ENCODE peak calls at places on chromosomes 13 and 19, in six cellular contexts. A is fibroblast of mammary gland, V is SK-N-SH, Y is Panc1, T is IMR-90, Q is GM13977. Z is an unnamed sample.

GRCh38 chr19:10206226-10206873 is 11.6 kb upstream of the DNMT1 start:
- DNase-seq in Y (no peak), V (no peak), T (peak), Q (no peak), A (peak), Z (no peak)

GRCh38 chr19:2775556-2776430 is 7.3 kb downstream of the SGTA start:
- DNase-seq in T (peak), V (no peak), Q (peak), A (peak), Y (no peak), Z (no peak)

GRCh38 chr13:58949646-58950045 is 1214.1 kb downstream of the DIAPH3 start:
- DNase-seq in Y (no peak), A (no peak), T (no peak), V (no peak), Q (no peak), Z (no peak)

GRCh38 chr19:40960062-40960685 is 30.9 kb upstream of the CYP2B6 start:
- DNase-seq in T (no peak), Q (no peak), Y (no peak), A (no peak), V (no peak), Z (no peak)

GRCh38 chr13:97880298-97880675 is 73.2 kb upstream of the IPO5 start:
- DNase-seq in Q (no peak), T (no peak), V (no peak), A (no peak), Y (no peak), Z (no peak)

GRCh38 chr13:43377955-43378354 is 354.6 kb downstream of the DNAJC15 start:
- DNase-seq in T (peak), Y (no peak), V (no peak), Q (no peak), A (peak), Z (no peak)

GRCh38 chr13:111975539-111976473 is 91.1 kb upstream of the SOX1 start:
- DNase-seq in T (no peak), Y (no peak), V (peak), Q (peak), A (no peak), Z (no peak)

GRCh38 chr13:94269557-94269956 is 209.9 kb downstream of the DCT start:
- DNase-seq in Q (no peak), T (no peak), A (no peak), Y (no peak), V (no peak), Z (no peak)

GRCh38 chr19:8005534-8006256 is at the start of gene ELAVL1:
- DNase-seq in A (peak), Y (no peak), V (peak), Q (peak), T (peak), Z (peak)

GRCh38 chr19:44891016-44891882 is at the start of gene TOMM40:
- DNase-seq in Y (no peak), A (no peak), Q (peak), T (peak), V (peak), Z (peak)

GRCh38 chr19:19343016-19343362 is 22.4 kb downstream of the MAU2 start:
- DNase-seq in Q (no peak), A (no peak), Y (no peak), V (no peak), T (no peak), Z (no peak)

GRCh38 chr13:44191504-44192171 is 182.0 kb upstream of the SERP2 start:
- DNase-seq in Q (peak), V (peak), Y (no peak), T (peak), A (peak), Z (no peak)

GRCh38 chr19:33627962-33628839 is 6.4 kb downstream of the CHST8 start:
- DNase-seq in A (no peak), T (no peak), Q (no peak), Y (no peak), V (no peak), Z (peak)

GRCh38 chr19:8304841-8305621 is 3.1 kb downstream of the CD320 start:
- DNase-seq in A (no peak), V (peak), Q (no peak), T (no peak), Y (no peak), Z (no peak)

GRCh38 chr19:52689804-52690394 is 44.9 kb downstream of the ZNF611 start:
- DNase-seq in Y (no peak), A (no peak), Q (no peak), V (peak), T (no peak), Z (peak)

GRCh38 chr13:47484564-47484963 is 516.5 kb downstream of the SUCLA2 start:
- DNase-seq in A (peak), Y (no peak), T (peak), Q (no peak), V (no peak), Z (no peak)

GRCh38 chr13:68176486-68176885 is 946.4 kb upstream of the PCDH9 start:
- DNase-seq in V (no peak), A (peak), T (peak), Q (no peak), Y (no peak), Z (no peak)

GRCh38 chr19:34480971-34481821 is at the start of gene WTIP:
- DNase-seq in V (peak), T (peak), Q (peak), Y (no peak), A (peak), Z (no peak)

GRCh38 chr19:51921949-51922348 is 5.3 kb upstream of the ZNF613 start:
- DNase-seq in V (no peak), T (no peak), Y (no peak), A (no peak), Q (no peak), Z (no peak)

GRCh38 chr13:33679658-33680012 is 138.3 kb upstream of the RFC3 start:
- DNase-seq in Y (no peak), A (no peak), Q (no peak), T (no peak), V (no peak), Z (no peak)

GRCh38 chr13:26529441-26529840 is 28.0 kb upstream of the WASF3 start:
- DNase-seq in V (no peak), A (peak), Y (no peak), Q (peak), T (peak), Z (no peak)

GRCh38 chr13:72920097-72920496 is 138.2 kb downstream of the PIBF1 start:
- DNase-seq in T (peak), Y (no peak), Q (no peak), A (no peak), V (no peak), Z (no peak)

GRCh38 chr13:35600137-35600536 is 123.6 kb upstream of the MAB21L1 start:
- DNase-seq in Q (no peak), Y (no peak), A (no peak), V (no peak), T (peak), Z (no peak)

GRCh38 chr19:13808856-13809255 is 13.6 kb downstream of the ZSWIM4 start:
- DNase-seq in A (no peak), Q (no peak), V (no peak), Y (no peak), T (no peak), Z (no peak)

GRCh38 chr19:13807421-13808021 is 12.3 kb downstream of the ZSWIM4 start:
- DNase-seq in Y (no peak), V (no peak), A (no peak), T (no peak), Q (no peak), Z (no peak)

GRCh38 chr19:13806728-13807127 is 11.5 kb downstream of the ZSWIM4 start:
- DNase-seq in Q (no peak), Y (no peak), V (no peak), A (no peak), T (no peak), Z (no peak)

GRCh38 chr19:13803038-13803437 is 7.8 kb downstream of the ZSWIM4 start:
- DNase-seq in Q (no peak), Y (no peak), V (no peak), T (no peak), A (no peak), Z (no peak)

GRCh38 chr19:13804830-13805683 is 9.8 kb downstream of the ZSWIM4 start:
- DNase-seq in A (no peak), Y (no peak), T (no peak), Q (no peak), V (peak), Z (no peak)
- TF ChIP-seq CTCF in A (no peak), Y (no peak), T (peak), Q (no peak), V (peak), Z (no peak)

GRCh38 chr13:62356977-62357376 is 941.3 kb upstream of the PCDH20 start:
- DNase-seq in V (no peak), A (no peak), T (peak), Q (no peak), Y (no peak), Z (no peak)

GRCh38 chr13:62358646-62358932 is 942.9 kb upstream of the PCDH20 start:
- DNase-seq in A (no peak), Q (no peak), Y (no peak), V (no peak), T (no peak), Z (no peak)

GRCh38 chr13:62360609-62361008 is 945.0 kb upstream of the PCDH20 start:
- DNase-seq in T (no peak), Q (no peak), V (peak), A (no peak), Y (no peak), Z (no peak)

GRCh38 chr13:62357887-62358645 is 942.4 kb upstream of the PCDH20 start:
- DNase-seq in T (peak), Y (peak), A (peak), V (no peak), Q (peak), Z (no peak)
- TF ChIP-seq CTCF in T (peak), Y (peak), A (peak), V (peak), Q (peak), Z (no peak)

GRCh38 chr13:108031859-108032258 is 183.5 kb downstream of the LIG4 start:
- DNase-seq in A (no peak), Y (no peak), V (no peak), T (no peak), Q (no peak), Z (no peak)

GRCh38 chr13:108036411-108036810 is 178.9 kb downstream of the LIG4 start:
- DNase-seq in T (no peak), Q (no peak), A (no peak), Y (no peak), V (no peak), Z (no peak)

GRCh38 chr13:108037348-108037747 is 178.0 kb downstream of the LIG4 start:
- DNase-seq in T (no peak), Y (no peak), A (no peak), V (no peak), Q (no peak), Z (no peak)

GRCh38 chr13:108034909-108035308 is 180.4 kb downstream of the LIG4 start:
- DNase-seq in V (no peak), T (no peak), Q (no peak), Y (no peak), A (no peak), Z (no peak)

GRCh38 chr13:108033800-108034707 is 181.3 kb downstream of the LIG4 start:
- DNase-seq in Y (no peak), V (no peak), Q (no peak), A (no peak), T (no peak), Z (no peak)
- TF ChIP-seq CTCF in Y (no peak), V (no peak), Q (no peak), A (no peak), T (no peak), Z (no peak)

GRCh38 chr19:12162882-12163806 is at the start of gene ZNF136:
- DNase-seq in Y (no peak), Q (peak), A (peak), T (peak), V (peak), Z (peak)
- TF ChIP-seq CTCF in Y (no peak), Q (no peak), A (no peak), T (no peak), V (no peak), Z (no peak)

GRCh38 chr13:20128459-20128927 is 32.4 kb downstream of the GJA3 start:
- DNase-seq in T (no peak), V (peak), Y (no peak), Q (no peak), A (no peak), Z (peak)
- TF ChIP-seq CTCF in T (no peak), V (peak), Y (peak), Q (peak), A (no peak), Z (no peak)

DNA sequence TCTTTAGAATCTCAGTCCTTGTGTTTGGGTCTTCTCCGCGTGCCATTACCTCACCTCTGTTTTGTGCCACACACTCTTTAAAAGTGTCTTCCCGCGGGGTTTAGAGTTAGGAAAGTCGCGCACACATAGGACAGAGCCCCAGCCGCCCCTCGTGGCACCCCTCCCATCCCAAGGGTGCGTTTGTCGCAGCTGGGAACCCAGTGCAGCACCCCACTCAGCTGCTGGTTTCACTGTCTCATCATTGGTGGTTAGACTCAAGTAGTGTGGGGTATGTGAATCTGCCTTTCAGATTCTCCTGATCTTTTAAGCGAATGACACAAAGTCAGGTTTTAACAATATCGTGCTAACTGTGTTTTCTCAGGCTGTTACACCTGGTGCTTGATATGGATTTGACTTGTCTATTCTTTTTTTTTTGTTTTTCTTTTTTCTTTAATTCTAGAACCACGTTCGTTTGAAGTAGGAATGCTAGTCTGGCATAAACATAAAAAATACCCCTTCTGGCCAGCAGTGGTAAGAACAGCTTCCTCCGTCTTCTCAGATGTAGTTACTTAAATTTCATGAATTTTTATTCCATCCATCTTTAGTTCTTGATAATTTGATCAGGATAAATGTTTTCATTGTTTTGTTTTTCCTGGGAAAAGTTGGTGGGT is 19.5 kb upstream of the NDUFS7 start:
- DNase-seq in A (peak), Q (peak), V (no peak), Y (no peak), T (peak), Z (no peak)
- TF ChIP-seq CTCF in A (peak), Q (no peak), V (peak), Y (no peak), T (peak), Z (no peak)

DNA sequence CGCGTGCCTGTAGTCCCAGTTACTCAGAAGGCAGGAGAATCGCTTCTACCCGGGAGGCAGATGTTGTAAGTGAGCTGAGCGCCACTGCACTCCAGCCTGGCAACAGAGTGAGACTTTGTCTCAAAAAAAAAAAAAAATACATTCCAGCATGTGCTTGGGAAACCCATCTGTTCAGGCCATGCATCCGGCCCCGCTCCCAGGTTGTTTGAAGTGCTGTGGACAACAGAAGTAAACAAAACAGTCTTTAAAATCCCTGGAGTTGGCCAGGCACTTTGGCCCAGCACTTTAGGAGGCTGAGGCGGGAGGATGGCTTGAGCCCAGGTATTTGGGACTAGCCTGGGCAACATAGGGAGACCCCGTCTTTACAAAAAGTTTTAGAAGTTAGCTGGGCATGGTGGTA is 3.2 kb upstream of the PTPRS start:
- DNase-seq in A (peak), V (no peak), T (peak), Y (no peak), Q (no peak), Z (no peak)
- TF ChIP-seq CTCF in A (no peak), V (no peak), T (no peak), Y (no peak), Q (no peak), Z (no peak)